ENCODE peak calls at places on chromosome 13, in six cellular contexts. T is IMR-90, W is H9, Q is trophoblast cell, R is mesenchymal stem cell, G is H1. X is an unnamed sample.
A peak's percentile ranks its signal among the peaks of the same experiment; 100 is the strongest.

GRCh38 chr13:49214917-49215376 is 5.2 kb upstream of the MLNR start:
- DNase-seq in W (peak; percentile 76), R (no peak), G (no peak), T (peak; percentile 6), Q (no peak), X (no peak)

GRCh38 chr13:44609137-44609536 is 33.0 kb upstream of the TSC22D1 start:
- DNase-seq in R (no peak), W (no peak), G (no peak), T (no peak), Q (no peak), X (no peak)

GRCh38 chr13:71290963-71291937 is 575.8 kb downstream of the DACH1 start:
- DNase-seq in W (no peak), Q (peak; percentile 77), R (peak; percentile 20), T (peak; percentile 1), G (no peak), X (no peak)

GRCh38 chr13:93199856-93200255 is 26.8 kb upstream of the GPC6 start:
- DNase-seq in Q (no peak), G (no peak), T (no peak), R (no peak), W (no peak), X (no peak)

GRCh38 chr13:45219938-45220375 is 19.1 kb upstream of the KCTD4 start:
- DNase-seq in G (no peak), Q (no peak), W (no peak), R (peak; percentile 44), T (peak; percentile 44), X (no peak)

GRCh38 chr13:34201050-34201913 is 383.3 kb downstream of the RFC3 start:
- DNase-seq in T (peak; percentile 61), W (no peak), G (no peak), Q (no peak), R (no peak), X (no peak)

GRCh38 chr13:24500977-24501376 is 11.6 kb downstream of the PARP4 start:
- DNase-seq in R (no peak), Q (no peak), G (no peak), T (peak; percentile 73), W (no peak), X (no peak)

GRCh38 chr13:23375007-23375971 is 58.2 kb downstream of the SACS start:
- DNase-seq in R (peak; percentile 91), W (peak; percentile 98), G (peak; percentile 84), T (peak; percentile 92), Q (peak; percentile 83), X (peak; percentile 94)

GRCh38 chr13:38543561-38543960 is 143.3 kb upstream of the FREM2 start:
- DNase-seq in T (no peak), G (no peak), Q (no peak), R (no peak), W (no peak), X (no peak)

GRCh38 chr13:32426191-32426980 is 1.5 kb downstream of the N4BP2L1 start:
- DNase-seq in R (peak; percentile 46), G (no peak), T (no peak), Q (no peak), W (no peak), X (no peak)

GRCh38 chr13:73299787-73300186 is 241.0 kb downstream of the KLF5 start:
- DNase-seq in T (peak; percentile 50), Q (no peak), G (no peak), R (peak; percentile 4), W (no peak), X (no peak)

GRCh38 chr13:93116809-93117208 is 109.8 kb upstream of the GPC6 start:
- DNase-seq in R (no peak), T (no peak), Q (no peak), W (no peak), G (no peak), X (no peak)

GRCh38 chr13:52845766-52846566 is 2.5 kb downstream of the PCDH8 start:
- DNase-seq in W (peak; percentile 88), T (no peak), Q (no peak), G (no peak), R (no peak), X (peak; percentile 69)

GRCh38 chr13:80513196-80513595 is 172.3 kb upstream of the SPRY2 start:
- DNase-seq in G (no peak), Q (no peak), T (no peak), W (no peak), R (no peak), X (no peak)

GRCh38 chr13:50678464-50679162 is 164.9 kb downstream of the DLEU7 start:
- DNase-seq in W (no peak), T (peak; percentile 60), Q (no peak), R (peak; percentile 60), G (no peak), X (no peak)

GRCh38 chr13:101307181-101307701 is 109.1 kb downstream of the NALCN start:
- DNase-seq in W (no peak), T (peak; percentile 90), Q (peak; percentile 24), R (peak; percentile 82), G (no peak), X (no peak)

GRCh38 chr13:77732287-77732686 is 34.8 kb downstream of the SLAIN1 start:
- DNase-seq in Q (no peak), R (no peak), G (no peak), T (no peak), W (no peak), X (no peak)

GRCh38 chr13:111526922-111527321 is 206.5 kb downstream of the TEX29 start:
- DNase-seq in G (no peak), T (no peak), R (no peak), Q (no peak), W (no peak), X (no peak)

GRCh38 chr13:77980592-77980991 is 62.0 kb upstream of the EDNRB start:
- DNase-seq in T (peak; percentile 81), G (no peak), W (no peak), Q (peak; percentile 80), R (peak; percentile 88), X (no peak)

GRCh38 chr13:109724603-109725002 is 61.8 kb downstream of the IRS2 start:
- DNase-seq in R (no peak), Q (no peak), G (no peak), T (no peak), W (no peak), X (no peak)

GRCh38 chr13:109722068-109722467 is 64.3 kb downstream of the IRS2 start:
- DNase-seq in T (no peak), G (no peak), R (no peak), W (no peak), Q (no peak), X (no peak)

GRCh38 chr13:109725297-109725696 is 61.1 kb downstream of the IRS2 start:
- DNase-seq in R (no peak), T (no peak), Q (no peak), G (no peak), W (no peak), X (no peak)

GRCh38 chr13:109720758-109721184 is 65.6 kb downstream of the IRS2 start:
- DNase-seq in Q (no peak), G (no peak), R (no peak), W (no peak), T (no peak), X (no peak)

GRCh38 chr13:109723046-109723445 is 63.3 kb downstream of the IRS2 start:
- DNase-seq in Q (no peak), R (no peak), G (no peak), T (no peak), W (no peak), X (no peak)
- H4K91ac ChIP-seq in Q (no peak overlapping the region), R (no peak overlapping the region), G (no peak overlapping the region), T (no peak overlapping the region), W (no peak overlapping the region), X (no peak overlapping the region)

GRCh38 chr13:98567140-98567539 is 9.8 kb downstream of the STK24 start:
- DNase-seq in Q (no peak), T (no peak), R (no peak), W (no peak), G (no peak), X (no peak)

GRCh38 chr13:98564204-98564603 is 12.7 kb downstream of the STK24 start:
- DNase-seq in Q (no peak), W (no peak), R (no peak), T (no peak), G (no peak), X (no peak)

GRCh38 chr13:98570929-98571372 is 6.0 kb downstream of the STK24 start:
- DNase-seq in Q (no peak), T (no peak), R (peak; percentile 79), W (no peak), G (no peak), X (no peak)

GRCh38 chr13:98563071-98563470 is 13.8 kb downstream of the STK24 start:
- DNase-seq in W (no peak), Q (peak; percentile 32), R (no peak), G (no peak), T (no peak), X (no peak)

DNA sequence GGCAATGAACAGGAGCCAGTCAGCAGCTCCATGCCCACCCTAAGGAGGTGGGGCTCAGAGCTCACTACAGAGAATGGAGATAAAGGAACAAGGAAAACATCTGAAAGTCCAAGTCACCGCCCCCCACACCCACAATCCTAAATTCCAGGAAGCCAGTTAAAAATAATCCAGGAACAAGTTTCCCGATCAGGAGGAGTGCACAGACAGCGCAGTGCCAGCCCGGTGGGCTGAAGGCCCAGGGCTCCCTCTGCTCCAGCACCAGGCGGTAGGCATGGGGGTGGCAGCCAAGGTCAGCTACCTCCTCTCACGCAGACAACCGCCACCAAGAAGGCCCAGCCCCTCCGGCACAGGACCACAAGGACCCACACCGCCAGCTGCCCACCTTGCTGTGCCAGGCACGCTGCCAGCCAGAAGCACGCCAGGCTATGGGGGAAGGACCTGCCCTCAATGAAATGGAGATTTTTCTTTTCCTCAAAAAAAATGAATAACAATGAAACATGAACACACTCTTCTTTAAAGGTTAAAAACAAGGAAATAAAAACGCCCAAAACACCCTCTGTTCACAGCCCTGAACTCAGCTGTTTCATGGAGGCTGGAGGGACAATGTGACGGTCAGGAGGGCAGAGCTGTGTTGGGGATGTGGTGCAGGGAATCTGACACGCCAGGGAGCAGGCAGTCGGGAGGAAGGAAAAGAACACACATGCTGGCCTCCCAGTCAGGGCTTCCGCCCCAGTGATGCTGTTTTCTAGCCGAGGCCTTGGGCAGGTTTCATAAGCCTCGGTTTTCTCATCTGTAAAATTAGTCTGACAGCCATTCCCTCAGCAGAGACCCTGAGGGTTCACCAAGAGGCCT is 11.0 kb downstream of the STK24 start:
- DNase-seq in W (no peak), G (no peak), Q (no peak), T (no peak), R (no peak), X (no peak)
- H2AK5ac ChIP-seq in W (no peak overlapping the region), G (no peak overlapping the region), Q (no peak overlapping the region), T (peak overlapping the region; percentile 88), R (no peak overlapping the region), X (no peak overlapping the region)

GRCh38 chr13:28566283-28566682 is 71.4 kb upstream of the FLT1 start:
- DNase-seq in R (no peak), Q (no peak), G (no peak), T (no peak), W (no peak), X (no peak)
- H4K91ac ChIP-seq in R (no peak overlapping the region), Q (no peak overlapping the region), G (no peak overlapping the region), T (peak overlapping the region; percentile 23), W (no peak overlapping the region), X (no peak overlapping the region)

GRCh38 chr13:27393101-27393500 is 31.3 kb upstream of the GTF3A start:
- DNase-seq in T (no peak), G (no peak), W (no peak), Q (no peak), R (no peak), X (no peak)

GRCh38 chr13:27389891-27390290 is 34.5 kb upstream of the GTF3A start:
- DNase-seq in T (no peak), R (no peak), G (no peak), W (no peak), Q (no peak), X (no peak)

GRCh38 chr13:27384285-27384684 is 40.1 kb upstream of the GTF3A start:
- DNase-seq in G (no peak), W (no peak), Q (no peak), R (no peak), T (no peak), X (no peak)

GRCh38 chr13:27383104-27383921 is 41.1 kb upstream of the GTF3A start:
- DNase-seq in T (no peak), R (no peak), G (no peak), Q (peak; percentile 7), W (peak; percentile 70), X (no peak)

GRCh38 chr13:27388236-27388635 is 36.2 kb upstream of the GTF3A start:
- DNase-seq in T (no peak), G (no peak), W (no peak), Q (peak; percentile 64), R (no peak), X (no peak)
- H2AK5ac ChIP-seq in T (no peak overlapping the region), G (no peak overlapping the region), W (no peak overlapping the region), Q (no peak overlapping the region), R (no peak overlapping the region), X (no peak overlapping the region)

X was measured in neuronal stem cell.